ENCODE peak calls at places on chromosomes 12 and 14, in six cellular contexts. O, V, Q, C, N and A are unnamed samples.

GRCh38 chr12:106389181-106389580 is 31.6 kb downstream of the POLR3B start:
- DNase-seq in O (no peak), V (no peak), Q (no peak), C (no peak), N (no peak), A (no peak)

GRCh38 chr14:75067212-75067611 is 2.2 kb upstream of the ZC2HC1C start:
- DNase-seq in O (no peak), V (no peak), Q (no peak), C (no peak), N (no peak), A (no peak)

GRCh38 chr12:51246254-51246853 is 7.7 kb downstream of the DAZAP2 start:
- DNase-seq in O (peak), V (no peak), Q (no peak), C (peak), N (no peak), A (no peak)

GRCh38 chr14:103522649-103523582 is at the start of gene CKB:
- DNase-seq in O (peak), V (no peak), Q (peak), C (peak), N (peak), A (peak)

GRCh38 chr12:25723286-25723685 is 170.2 kb upstream of the LMNTD1 start:
- DNase-seq in O (peak), V (no peak), Q (no peak), C (no peak), N (no peak), A (peak)

GRCh38 chr12:48946206-48946605 is 11.1 kb downstream of the ARF3 start:
- DNase-seq in O (no peak), V (no peak), Q (no peak), C (no peak), N (no peak), A (no peak)

GRCh38 chr12:45354399-45354798 is 138.5 kb downstream of the ANO6 start:
- DNase-seq in O (no peak), V (no peak), Q (no peak), C (no peak), N (no peak), A (no peak)

GRCh38 chr12:121263206-121263605 is 33.3 kb downstream of the CAMKK2 start:
- DNase-seq in O (no peak), V (no peak), Q (no peak), C (no peak), N (no peak), A (no peak)

GRCh38 chr14:44589180-44589579 is 82.1 kb upstream of the FSCB start:
- DNase-seq in O (no peak), V (no peak), Q (no peak), C (no peak), N (no peak), A (no peak)

GRCh38 chr12:46187023-46187422 is 81.8 kb downstream of the SLC38A1 start:
- DNase-seq in O (no peak), V (no peak), Q (no peak), C (no peak), N (peak), A (no peak)

GRCh38 chr12:105091495-105092206 is 7.4 kb upstream of the ALDH1L2 start:
- DNase-seq in O (no peak), V (no peak), Q (no peak), C (no peak), N (no peak), A (no peak)

GRCh38 chr12:78483767-78484315 is 380.7 kb upstream of the SYT1 start:
- DNase-seq in O (no peak), V (no peak), Q (no peak), C (no peak), N (no peak), A (no peak)

GRCh38 chr12:43776498-43776897 is 17.7 kb downstream of the IRAK4 start:
- DNase-seq in O (peak), V (no peak), Q (peak), C (no peak), N (peak), A (no peak)